ENCODE peak calls at places on chromosomes 5 and 9, in ten cellular contexts. One of them, this sample, is unnamed.

GRCh38 chr5:111518747-111519146 is 6.4 kb upstream of the STARD4 start:
- DNase-seq in AML-193: no peak
- DNase-seq in stimulated activated CD8-positive, alpha-beta memory T cell treated with anti-CD3 and anti-CD28 coated beads, Interleukin-7, amount 100 ng/mL, for 4 hours: no peak
- DNase-seq in hepatic stellate cell: no peak
- DNase-seq in ACHN: no peak
- DNase-seq in activated CD4-positive, alpha-beta T cell treated with anti-CD3 and anti-CD28 coated beads, Interleukin-2, amount 50 U/mL, for 48 hours: no peak
- DNase-seq in amniotic stem cell: no peak
- DNase-seq in GM12865: no peak
- DNase-seq in GM19239: no peak
- DNase-seq in cardiac septum: no peak
- DNase-seq in this sample: no peak

GRCh38 chr5:145787001-145787400 is 48.1 kb downstream of the PRELID2 start:
- DNase-seq in AML-193: no peak
- DNase-seq in stimulated activated CD8-positive, alpha-beta memory T cell treated with anti-CD3 and anti-CD28 coated beads, Interleukin-7, amount 100 ng/mL, for 4 hours: no peak
- DNase-seq in hepatic stellate cell: no peak
- DNase-seq in ACHN: no peak
- DNase-seq in activated CD4-positive, alpha-beta T cell treated with anti-CD3 and anti-CD28 coated beads, Interleukin-2, amount 50 U/mL, for 48 hours: no peak
- DNase-seq in amniotic stem cell: no peak
- DNase-seq in GM12865: no peak
- DNase-seq in GM19239: no peak
- DNase-seq in cardiac septum: no peak
- DNase-seq in this sample: no peak

GRCh38 chr9:132793606-132794580 is 84.2 kb downstream of the AK8 start:
- DNase-seq in AML-193: no peak
- DNase-seq in stimulated activated CD8-positive, alpha-beta memory T cell treated with anti-CD3 and anti-CD28 coated beads, Interleukin-7, amount 100 ng/mL, for 4 hours: no peak
- DNase-seq in hepatic stellate cell: no peak
- DNase-seq in ACHN: no peak
- DNase-seq in activated CD4-positive, alpha-beta T cell treated with anti-CD3 and anti-CD28 coated beads, Interleukin-2, amount 50 U/mL, for 48 hours: no peak
- DNase-seq in amniotic stem cell: no peak
- DNase-seq in GM12865: no peak
- DNase-seq in GM19239: no peak
- DNase-seq in cardiac septum: no peak
- DNase-seq in this sample: no peak

GRCh38 chr5:10343486-10343885 is 10.0 kb upstream of the MARCHF6 start:
- DNase-seq in AML-193: no peak
- DNase-seq in stimulated activated CD8-positive, alpha-beta memory T cell treated with anti-CD3 and anti-CD28 coated beads, Interleukin-7, amount 100 ng/mL, for 4 hours: no peak
- DNase-seq in hepatic stellate cell: no peak
- DNase-seq in ACHN: no peak
- DNase-seq in activated CD4-positive, alpha-beta T cell treated with anti-CD3 and anti-CD28 coated beads, Interleukin-2, amount 50 U/mL, for 48 hours: no peak
- DNase-seq in amniotic stem cell: no peak
- DNase-seq in GM12865: no peak
- DNase-seq in GM19239: no peak
- DNase-seq in cardiac septum: no peak
- DNase-seq in this sample: no peak

GRCh38 chr9:121249563-121249962 is 18.4 kb upstream of the GSN start:
- DNase-seq in AML-193: peak
- DNase-seq in stimulated activated CD8-positive, alpha-beta memory T cell treated with anti-CD3 and anti-CD28 coated beads, Interleukin-7, amount 100 ng/mL, for 4 hours: no peak
- DNase-seq in hepatic stellate cell: no peak
- DNase-seq in ACHN: no peak
- DNase-seq in activated CD4-positive, alpha-beta T cell treated with anti-CD3 and anti-CD28 coated beads, Interleukin-2, amount 50 U/mL, for 48 hours: no peak
- DNase-seq in amniotic stem cell: no peak
- DNase-seq in GM12865: peak
- DNase-seq in GM19239: no peak
- DNase-seq in cardiac septum: no peak
- DNase-seq in this sample: no peak

GRCh38 chr5:113181853-113182490 is 205.4 kb downstream of the DCP2 start:
- DNase-seq in AML-193: no peak
- DNase-seq in stimulated activated CD8-positive, alpha-beta memory T cell treated with anti-CD3 and anti-CD28 coated beads, Interleukin-7, amount 100 ng/mL, for 4 hours: no peak
- DNase-seq in hepatic stellate cell: no peak
- DNase-seq in ACHN: no peak
- DNase-seq in activated CD4-positive, alpha-beta T cell treated with anti-CD3 and anti-CD28 coated beads, Interleukin-2, amount 50 U/mL, for 48 hours: no peak
- DNase-seq in amniotic stem cell: no peak
- DNase-seq in GM12865: no peak
- DNase-seq in GM19239: no peak
- DNase-seq in cardiac septum: no peak
- DNase-seq in this sample: no peak

GRCh38 chr5:159854916-159855315 is 61.4 kb upstream of the ADRA1B start:
- DNase-seq in AML-193: no peak
- DNase-seq in stimulated activated CD8-positive, alpha-beta memory T cell treated with anti-CD3 and anti-CD28 coated beads, Interleukin-7, amount 100 ng/mL, for 4 hours: no peak
- DNase-seq in hepatic stellate cell: no peak
- DNase-seq in ACHN: peak
- DNase-seq in activated CD4-positive, alpha-beta T cell treated with anti-CD3 and anti-CD28 coated beads, Interleukin-2, amount 50 U/mL, for 48 hours: no peak
- DNase-seq in amniotic stem cell: no peak
- DNase-seq in GM12865: no peak
- DNase-seq in GM19239: no peak
- DNase-seq in cardiac septum: no peak
- DNase-seq in this sample: no peak

GRCh38 chr5:150022163-150022540 is 21.6 kb downstream of the HMGXB3 start:
- DNase-seq in AML-193: no peak
- DNase-seq in stimulated activated CD8-positive, alpha-beta memory T cell treated with anti-CD3 and anti-CD28 coated beads, Interleukin-7, amount 100 ng/mL, for 4 hours: no peak
- DNase-seq in hepatic stellate cell: no peak
- DNase-seq in ACHN: peak
- DNase-seq in activated CD4-positive, alpha-beta T cell treated with anti-CD3 and anti-CD28 coated beads, Interleukin-2, amount 50 U/mL, for 48 hours: no peak
- DNase-seq in amniotic stem cell: peak
- DNase-seq in GM12865: no peak
- DNase-seq in GM19239: no peak
- DNase-seq in cardiac septum: no peak
- DNase-seq in this sample: no peak

GRCh38 chr9:21585756-21586752 is 103.9 kb upstream of the IFNE start:
- DNase-seq in AML-193: no peak
- DNase-seq in stimulated activated CD8-positive, alpha-beta memory T cell treated with anti-CD3 and anti-CD28 coated beads, Interleukin-7, amount 100 ng/mL, for 4 hours: no peak
- DNase-seq in hepatic stellate cell: no peak
- DNase-seq in ACHN: no peak
- DNase-seq in activated CD4-positive, alpha-beta T cell treated with anti-CD3 and anti-CD28 coated beads, Interleukin-2, amount 50 U/mL, for 48 hours: no peak
- DNase-seq in amniotic stem cell: no peak
- DNase-seq in GM12865: no peak
- DNase-seq in GM19239: no peak
- DNase-seq in cardiac septum: no peak
- DNase-seq in this sample: no peak

GRCh38 chr5:154540600-154540999 is 62.6 kb upstream of the HAND1 start:
- DNase-seq in AML-193: no peak
- DNase-seq in stimulated activated CD8-positive, alpha-beta memory T cell treated with anti-CD3 and anti-CD28 coated beads, Interleukin-7, amount 100 ng/mL, for 4 hours: no peak
- DNase-seq in hepatic stellate cell: no peak
- DNase-seq in ACHN: no peak
- DNase-seq in activated CD4-positive, alpha-beta T cell treated with anti-CD3 and anti-CD28 coated beads, Interleukin-2, amount 50 U/mL, for 48 hours: no peak
- DNase-seq in amniotic stem cell: no peak
- DNase-seq in GM12865: no peak
- DNase-seq in GM19239: no peak
- DNase-seq in cardiac septum: no peak
- DNase-seq in this sample: no peak

GRCh38 chr5:124436294-124436693 is 310.1 kb downstream of the ZNF608 start:
- DNase-seq in AML-193: no peak
- DNase-seq in stimulated activated CD8-positive, alpha-beta memory T cell treated with anti-CD3 and anti-CD28 coated beads, Interleukin-7, amount 100 ng/mL, for 4 hours: no peak
- DNase-seq in hepatic stellate cell: no peak
- DNase-seq in ACHN: no peak
- DNase-seq in activated CD4-positive, alpha-beta T cell treated with anti-CD3 and anti-CD28 coated beads, Interleukin-2, amount 50 U/mL, for 48 hours: no peak
- DNase-seq in amniotic stem cell: no peak
- DNase-seq in GM12865: no peak
- DNase-seq in GM19239: no peak
- DNase-seq in cardiac septum: no peak
- DNase-seq in this sample: no peak